ENCODE peak calls at places on chromosomes 2 and 18, in six cellular contexts. B, Q, U, P, E and D are unnamed samples.

GRCh38 chr2:152646775-152647174 is 70.5 kb downstream of the PRPF40A start:
- DNase-seq in Q (peak; percentile 94), B (no peak), P (peak; percentile 33), U (peak; percentile 88), E (no peak), D (no peak)

GRCh38 chr18:25915907-25916306 is 174.5 kb downstream of the SS18 start:
- DNase-seq in E (no peak), B (no peak), U (no peak), P (peak; percentile 28), Q (no peak), D (peak; percentile 3)

GRCh38 chr2:179588486-179589145 is 272.8 kb downstream of the ZNF385B start:
- DNase-seq in B (no peak), P (no peak), Q (no peak), E (no peak), U (no peak), D (no peak)

GRCh38 chr2:54680397-54681032 is 42.9 kb upstream of the EML6 start:
- DNase-seq in B (peak; percentile 24), E (no peak), P (no peak), U (peak; percentile 38), Q (peak; percentile 17), D (no peak)

GRCh38 chr2:45263147-45263546 is 253.9 kb upstream of the SIX2 start:
- DNase-seq in U (no peak), B (no peak), Q (peak; percentile 86), P (no peak), E (no peak), D (no peak)

GRCh38 chr2:147829106-147829505 is 15.7 kb upstream of the ACVR2A start:
- DNase-seq in P (no peak), U (peak; percentile 32), B (no peak), Q (peak; percentile 82), E (no peak), D (peak; percentile 54)

GRCh38 chr18:50866765-50867164 is 12.2 kb upstream of the ME2 start:
- DNase-seq in P (no peak), E (no peak), B (no peak), U (no peak), Q (no peak), D (peak; percentile 66)

GRCh38 chr2:70371753-70372152 is 69.9 kb upstream of the FAM136A start:
- DNase-seq in E (no peak), P (no peak), B (no peak), Q (peak; percentile 86), U (peak; percentile 80), D (no peak)

GRCh38 chr2:26298286-26298637 is 47.7 kb upstream of the SELENOI start:
- DNase-seq in Q (no peak), B (no peak), E (no peak), P (peak; percentile 27), U (no peak), D (no peak)

GRCh38 chr2:235793163-235793752 is 299.4 kb downstream of the AGAP1 start:
- DNase-seq in U (peak; percentile 23), B (no peak), Q (peak; percentile 23), E (no peak), P (peak; percentile 45), D (peak; percentile 14)

GRCh38 chr2:96898135-96898505 is 28.2 kb upstream of the SEMA4C start:
- DNase-seq in Q (no peak), E (no peak), B (no peak), U (no peak), P (no peak), D (no peak)

GRCh38 chr2:9052821-9053533 is 49.5 kb upstream of the MBOAT2 start:
- DNase-seq in Q (no peak), P (no peak), B (no peak), E (no peak), U (no peak), D (no peak)

GRCh38 chr2:136178941-136179601 is 61.1 kb upstream of the CXCR4 start:
- DNase-seq in Q (no peak), U (no peak), B (no peak), P (no peak), E (no peak), D (no peak)

GRCh38 chr18:36821681-36822080 is 7.1 kb downstream of the TPGS2 start:
- DNase-seq in B (no peak), E (no peak), U (no peak), Q (no peak), P (no peak), D (no peak)

GRCh38 chr2:67560818-67561221 is 163.7 kb downstream of the ETAA1 start:
- DNase-seq in P (no peak), Q (no peak), E (no peak), U (no peak), B (no peak), D (no peak)

GRCh38 chr18:40437517-40437916 is 1517.5 kb upstream of the PIK3C3 start:
- DNase-seq in E (no peak), U (no peak), B (no peak), Q (no peak), P (no peak), D (peak; percentile 3)

GRCh38 chr2:107358921-107359320 is 467.8 kb upstream of the RGPD4 start:
- DNase-seq in Q (no peak), E (no peak), U (no peak), B (no peak), P (no peak), D (no peak)

GRCh38 chr18:58048243-58048642 is 4.2 kb downstream of the NEDD4L start:
- DNase-seq in Q (peak; percentile 67), B (no peak), P (no peak), E (no peak), U (no peak), D (no peak)

GRCh38 chr2:121336528-121337294 is 51.7 kb upstream of the TFCP2L1 start:
- DNase-seq in B (no peak), Q (no peak), E (no peak), U (no peak), P (no peak), D (peak; percentile 58)

GRCh38 chr18:67717800-67718199 is 201.3 kb upstream of the DSEL start:
- DNase-seq in Q (no peak), E (no peak), B (no peak), U (no peak), P (no peak), D (peak; percentile 71)

GRCh38 chr18:47203626-47204464 is 27.7 kb upstream of the IER3IP1 start:
- DNase-seq in U (no peak), P (no peak), B (no peak), E (no peak), Q (no peak), D (no peak)

GRCh38 chr2:142502402-142502801 is 371.6 kb upstream of the LRP1B start:
- DNase-seq in U (no peak), B (no peak), E (no peak), Q (no peak), P (no peak), D (no peak)

GRCh38 chr2:108614043-108614435 is 79.8 kb downstream of the LIMS1 start:
- DNase-seq in B (no peak), P (no peak), U (no peak), Q (no peak), E (no peak), D (no peak)

GRCh38 chr2:173830169-173830568 is 135.0 kb downstream of the SP3 start:
- DNase-seq in Q (no peak), E (no peak), B (no peak), U (peak; percentile 18), P (no peak), D (no peak)

GRCh38 chr2:195320416-195320973 is 336.5 kb upstream of the SLC39A10 start:
- DNase-seq in P (no peak), U (no peak), B (no peak), Q (no peak), E (no peak), D (no peak)

GRCh38 chr2:27010139-27010538 is 22.6 kb upstream of the TMEM214 start:
- DNase-seq in E (no peak), U (no peak), B (no peak), Q (no peak), P (no peak), D (no peak)

GRCh38 chr18:36862182-36862581 is 33.3 kb downstream of the KIAA1328 start:
- DNase-seq in E (no peak), B (no peak), Q (no peak), U (no peak), P (no peak), D (no peak)

GRCh38 chr2:85794491-85795121 is 40.8 kb downstream of the ATOH8 start:
- DNase-seq in U (no peak), P (no peak), E (no peak), B (no peak), Q (no peak), D (no peak)

GRCh38 chr2:11652555-11652954 is 17.4 kb downstream of the NTSR2 start:
- DNase-seq in P (no peak), E (no peak), Q (no peak), B (no peak), U (no peak), D (no peak)

GRCh38 chr2:176493909-176494308 is 224.7 kb downstream of the MTX2 start:
- DNase-seq in P (no peak), U (no peak), B (no peak), Q (no peak), E (no peak), D (no peak)

GRCh38 chr2:85708641-85709040 is 14.5 kb downstream of the GNLY start:
- DNase-seq in E (no peak), Q (no peak), B (no peak), P (no peak), U (no peak), D (no peak)

GRCh38 chr18:2050702-2051201 is 520.6 kb downstream of the METTL4 start:
- DNase-seq in B (no peak), E (no peak), P (no peak), Q (no peak), U (no peak), D (peak; percentile 92)

GRCh38 chr2:208097801-208098200 is 26.5 kb downstream of the CRYGD start:
- DNase-seq in P (no peak), U (peak; percentile 62), Q (peak; percentile 44), E (no peak), B (no peak), D (no peak)

GRCh38 chr2:1767939-1768691 is 23.8 kb upstream of the PXDN start:
- DNase-seq in B (no peak), E (no peak), Q (no peak), P (no peak), U (no peak), D (no peak)

GRCh38 chr2:9010866-9011265 is 7.4 kb upstream of the MBOAT2 start:
- DNase-seq in E (no peak), P (no peak), Q (peak; percentile 41), U (peak; percentile 61), B (no peak), D (no peak)

GRCh38 chr2:242027676-242028450 is 158.3 kb downstream of the RTP5 start:
- DNase-seq in B (no peak), P (no peak), E (no peak), U (no peak), Q (no peak), D (no peak)

GRCh38 chr2:234427081-234428058 is 69.5 kb downstream of the ARL4C start:
- DNase-seq in B (no peak), E (peak; percentile 88), U (peak; percentile 89), Q (peak; percentile 92), P (peak; percentile 74), D (no peak)